ENCODE peak calls at places on chromosome 5, in seven cellular contexts. U is AG04449, M is lower lobe of right lung, S is mucosa of gallbladder, B is DMS153, D is hippocampal formation, X is KBM-7. J is an unnamed sample.

GRCh38 chr5:15835514-15835913 is 335.5 kb downstream of the FBXL7 start:
- DNase-seq in U (no peak), M (no peak), S (no peak), B (no peak), D (no peak), X (no peak), J (no peak)

GRCh38 chr5:172505840-172506638 is 51.7 kb upstream of the SH3PXD2B start:
- DNase-seq in U (no peak), M (no peak), S (peak), B (no peak), D (no peak), X (no peak), J (no peak)

GRCh38 chr5:170628691-170629565 is 125.1 kb downstream of the KCNIP1 start:
- DNase-seq in U (no peak), M (no peak), S (no peak), B (no peak), D (no peak), X (no peak), J (no peak)

GRCh38 chr5:68924490-68925145 is 169.2 kb upstream of the SLC30A5 start:
- DNase-seq in U (peak), M (no peak), S (no peak), B (no peak), D (no peak), X (no peak), J (no peak)

GRCh38 chr5:161719157-161719556 is 33.6 kb downstream of the GABRA6 start:
- DNase-seq in U (no peak), M (no peak), S (no peak), B (no peak), D (no peak), X (no peak), J (no peak)

GRCh38 chr5:158995694-158996173 is 104.0 kb downstream of the EBF1 start:
- DNase-seq in U (no peak), M (no peak), S (no peak), B (no peak), D (no peak), X (no peak), J (no peak)

GRCh38 chr5:113092683-113093082 is 116.1 kb downstream of the DCP2 start:
- DNase-seq in U (no peak), M (no peak), S (no peak), B (no peak), D (no peak), X (no peak), J (no peak)

GRCh38 chr5:173602423-173602822 is 14.0 kb downstream of the BOD1 start:
- DNase-seq in U (peak), M (peak), S (peak), B (no peak), D (no peak), X (no peak), J (no peak)

GRCh38 chr5:123610665-123611406 is 98.9 kb downstream of the CSNK1G3 start:
- DNase-seq in U (peak), M (no peak), S (peak), B (peak), D (peak), X (peak), J (no peak)

GRCh38 chr5:131774652-131775367 is 22.0 kb downstream of the FNIP1 start:
- DNase-seq in U (no peak), M (no peak), S (no peak), B (no peak), D (peak), X (no peak), J (no peak)

GRCh38 chr5:96661101-96661840 is 905 bp upstream of the CAST start:
- DNase-seq in U (no peak), M (no peak), S (peak), B (no peak), D (no peak), X (peak), J (no peak)

GRCh38 chr5:87383216-87383615 is 29.5 kb downstream of the CCNH start:
- DNase-seq in U (no peak), M (no peak), S (no peak), B (no peak), D (no peak), X (no peak), J (no peak)

GRCh38 chr5:138724470-138725146 is 28.6 kb upstream of the CTNNA1 start:
- DNase-seq in U (no peak), M (peak), S (peak), B (no peak), D (no peak), X (no peak), J (no peak)

GRCh38 chr5:69497006-69497520 is 4.5 kb downstream of the OCLN start:
- DNase-seq in U (no peak), M (no peak), S (no peak), B (no peak), D (no peak), X (no peak), J (no peak)

GRCh38 chr5:17127743-17128231 is 89.6 kb upstream of the BASP1 start:
- DNase-seq in U (peak), M (no peak), S (no peak), B (no peak), D (no peak), X (no peak), J (no peak)

GRCh38 chr5:127330116-127330515 is 39.5 kb downstream of the MEGF10 start:
- DNase-seq in U (no peak), M (no peak), S (no peak), B (no peak), D (no peak), X (no peak), J (no peak)

GRCh38 chr5:33046091-33046490 is 335.0 kb downstream of the NPR3 start:
- DNase-seq in U (no peak), M (no peak), S (no peak), B (no peak), D (no peak), X (no peak), J (no peak)

GRCh38 chr5:38808666-38809343 is 37.0 kb upstream of the OSMR start:
- DNase-seq in U (no peak), M (no peak), S (no peak), B (no peak), D (no peak), X (no peak), J (no peak)

GRCh38 chr5:107672212-107673105 is 1.7 kb upstream of the EFNA5 start:
- DNase-seq in U (peak), M (peak), S (peak), B (peak), D (peak), X (peak), J (peak)

GRCh38 chr5:40017151-40017550 is 592.4 kb upstream of the DAB2 start:
- DNase-seq in U (no peak), M (no peak), S (no peak), B (no peak), D (no peak), X (no peak), J (no peak)

GRCh38 chr5:35707659-35708058 is 90.0 kb downstream of the SPEF2 start:
- DNase-seq in U (no peak), M (no peak), S (no peak), B (no peak), D (no peak), X (no peak), J (no peak)

GRCh38 chr5:165202144-165202910 is 1696.9 kb downstream of the MAT2B start:
- DNase-seq in U (no peak), M (no peak), S (no peak), B (no peak), D (no peak), X (no peak), J (no peak)

GRCh38 chr5:13212843-13213242 is 731.6 kb downstream of the DNAH5 start:
- DNase-seq in U (no peak), M (no peak), S (no peak), B (no peak), D (no peak), X (no peak), J (no peak)

GRCh38 chr5:176383961-176384360 is 4.4 kb downstream of the NOP16 start:
- DNase-seq in U (no peak), M (no peak), S (no peak), B (no peak), D (no peak), X (no peak), J (no peak)

J was measured in occipital lobe.